ENCODE peak calls at places on chromosomes 12 and 14, in nine cellular contexts. One of them, this sample, is unnamed.

GRCh38 chr14:68667313-68667791 is 125.5 kb downstream of the ZFP36L1 start:
- DNase-seq in cardiac fibroblast: peak
- DNase-seq in tibial artery: no peak
- DNase-seq in activated CD4-positive, CD25-positive, alpha-beta regulatory T cell treated with anti-CD3 and anti-CD28 coated beads, Interleukin-2, amount 50 U/mL, for 16 hours: no peak
- DNase-seq in pancreas: no peak
- DNase-seq in fibroblast of the conjunctiva: no peak
- DNase-seq in activated CD8-positive, alpha-beta memory T cell treated with anti-CD3 and anti-CD28 coated beads for 24 hours: no peak
- DNase-seq in HEK293T: no peak
- DNase-seq in SHP77 treated with DMSO at 0.1 percent for 48 hours: no peak
- DNase-seq in this sample: no peak

GRCh38 chr12:123928897-123929296 is 43.7 kb downstream of the CCDC92 start:
- DNase-seq in tibial artery: no peak
- DNase-seq in HEK293T: no peak
- DNase-seq in cardiac fibroblast: no peak
- DNase-seq in SHP77 treated with DMSO at 0.1 percent for 48 hours: no peak
- DNase-seq in pancreas: no peak
- DNase-seq in fibroblast of the conjunctiva: no peak
- DNase-seq in activated CD8-positive, alpha-beta memory T cell treated with anti-CD3 and anti-CD28 coated beads for 24 hours: no peak
- DNase-seq in activated CD4-positive, CD25-positive, alpha-beta regulatory T cell treated with anti-CD3 and anti-CD28 coated beads, Interleukin-2, amount 50 U/mL, for 16 hours: no peak
- DNase-seq in this sample: no peak

GRCh38 chr12:91381309-91381804 is 198.7 kb upstream of the DCN start:
- DNase-seq in cardiac fibroblast: peak
- DNase-seq in SHP77 treated with DMSO at 0.1 percent for 48 hours: peak
- DNase-seq in activated CD8-positive, alpha-beta memory T cell treated with anti-CD3 and anti-CD28 coated beads for 24 hours: no peak
- DNase-seq in activated CD4-positive, CD25-positive, alpha-beta regulatory T cell treated with anti-CD3 and anti-CD28 coated beads, Interleukin-2, amount 50 U/mL, for 16 hours: no peak
- DNase-seq in fibroblast of the conjunctiva: peak
- DNase-seq in tibial artery: no peak
- DNase-seq in HEK293T: peak
- DNase-seq in pancreas: no peak
- DNase-seq in this sample: no peak

GRCh38 chr12:129335773-129336172 is 482.5 kb downstream of the GLT1D1 start:
- DNase-seq in SHP77 treated with DMSO at 0.1 percent for 48 hours: no peak
- DNase-seq in fibroblast of the conjunctiva: no peak
- DNase-seq in HEK293T: no peak
- DNase-seq in tibial artery: no peak
- DNase-seq in activated CD4-positive, CD25-positive, alpha-beta regulatory T cell treated with anti-CD3 and anti-CD28 coated beads, Interleukin-2, amount 50 U/mL, for 16 hours: no peak
- DNase-seq in pancreas: no peak
- DNase-seq in activated CD8-positive, alpha-beta memory T cell treated with anti-CD3 and anti-CD28 coated beads for 24 hours: no peak
- DNase-seq in cardiac fibroblast: no peak
- DNase-seq in this sample: no peak

GRCh38 chr14:51304428-51304827 is 64.4 kb downstream of the TMX1 start:
- DNase-seq in HEK293T: no peak
- DNase-seq in SHP77 treated with DMSO at 0.1 percent for 48 hours: no peak
- DNase-seq in activated CD4-positive, CD25-positive, alpha-beta regulatory T cell treated with anti-CD3 and anti-CD28 coated beads, Interleukin-2, amount 50 U/mL, for 16 hours: no peak
- DNase-seq in activated CD8-positive, alpha-beta memory T cell treated with anti-CD3 and anti-CD28 coated beads for 24 hours: no peak
- DNase-seq in cardiac fibroblast: no peak
- DNase-seq in tibial artery: no peak
- DNase-seq in fibroblast of the conjunctiva: no peak
- DNase-seq in pancreas: no peak
- DNase-seq in this sample: no peak

GRCh38 chr12:23540572-23540971 is 408.9 kb downstream of the SOX5 start:
- DNase-seq in activated CD4-positive, CD25-positive, alpha-beta regulatory T cell treated with anti-CD3 and anti-CD28 coated beads, Interleukin-2, amount 50 U/mL, for 16 hours: no peak
- DNase-seq in tibial artery: no peak
- DNase-seq in HEK293T: no peak
- DNase-seq in SHP77 treated with DMSO at 0.1 percent for 48 hours: no peak
- DNase-seq in cardiac fibroblast: no peak
- DNase-seq in activated CD8-positive, alpha-beta memory T cell treated with anti-CD3 and anti-CD28 coated beads for 24 hours: no peak
- DNase-seq in pancreas: no peak
- DNase-seq in fibroblast of the conjunctiva: no peak
- DNase-seq in this sample: no peak

GRCh38 chr12:67428431-67428830 is 159.3 kb downstream of the CAND1 start:
- DNase-seq in fibroblast of the conjunctiva: no peak
- DNase-seq in pancreas: no peak
- DNase-seq in activated CD8-positive, alpha-beta memory T cell treated with anti-CD3 and anti-CD28 coated beads for 24 hours: no peak
- DNase-seq in SHP77 treated with DMSO at 0.1 percent for 48 hours: no peak
- DNase-seq in cardiac fibroblast: no peak
- DNase-seq in HEK293T: no peak
- DNase-seq in activated CD4-positive, CD25-positive, alpha-beta regulatory T cell treated with anti-CD3 and anti-CD28 coated beads, Interleukin-2, amount 50 U/mL, for 16 hours: no peak
- DNase-seq in tibial artery: no peak
- DNase-seq in this sample: no peak

GRCh38 chr12:50197297-50197727 is 30.1 kb upstream of the CERS5 start:
- DNase-seq in HEK293T: no peak
- DNase-seq in fibroblast of the conjunctiva: no peak
- DNase-seq in pancreas: no peak
- DNase-seq in activated CD8-positive, alpha-beta memory T cell treated with anti-CD3 and anti-CD28 coated beads for 24 hours: no peak
- DNase-seq in tibial artery: no peak
- DNase-seq in SHP77 treated with DMSO at 0.1 percent for 48 hours: no peak
- DNase-seq in cardiac fibroblast: peak
- DNase-seq in activated CD4-positive, CD25-positive, alpha-beta regulatory T cell treated with anti-CD3 and anti-CD28 coated beads, Interleukin-2, amount 50 U/mL, for 16 hours: no peak
- DNase-seq in this sample: no peak

This sample was measured in activated gamma-delta T cell treated with Interleukin-2 at 50 U/mL for 16 hours.